ENCODE peak calls at places on chromosomes 11 and 22, in eight cellular contexts. One of them, this sample, is unnamed.

GRCh38 chr11:117179048-117179999 is 781 bp downstream of the SIDT2 start:
- DNase-seq in stimulated activated CD4-positive, alpha-beta T cell treated with anti-CD3 and anti-CD28 coated beads, Interleukin-4, amount 100 ng/mL, for 1 hour: peak; percentile 44
- DNase-seq in NCI-H774: no peak
- DNase-seq in HFF-Myc: no peak
- DNase-seq in fibroblast of the aortic adventitia: peak; percentile 65
- DNase-seq in HuH-7: no peak
- DNase-seq in ACHN: no peak
- DNase-seq in hypothalamus: no peak
- DNase-seq in this sample: no peak

GRCh38 chr22:40408718-40409612 is 38.6 kb downstream of the SGSM3 start:
- DNase-seq in stimulated activated CD4-positive, alpha-beta T cell treated with anti-CD3 and anti-CD28 coated beads, Interleukin-4, amount 100 ng/mL, for 1 hour: no peak
- DNase-seq in NCI-H774: no peak
- DNase-seq in HFF-Myc: no peak
- DNase-seq in fibroblast of the aortic adventitia: no peak
- DNase-seq in HuH-7: no peak
- DNase-seq in ACHN: no peak
- DNase-seq in hypothalamus: no peak
- DNase-seq in this sample: no peak

GRCh38 chr11:78417888-78418583 is 416 bp upstream of the GAB2 start:
- DNase-seq in stimulated activated CD4-positive, alpha-beta T cell treated with anti-CD3 and anti-CD28 coated beads, Interleukin-4, amount 100 ng/mL, for 1 hour: peak; percentile 69
- DNase-seq in NCI-H774: peak; percentile 93
- DNase-seq in HFF-Myc: no peak
- DNase-seq in fibroblast of the aortic adventitia: peak; percentile 64
- DNase-seq in HuH-7: peak; percentile 79
- DNase-seq in ACHN: peak; percentile 79
- DNase-seq in hypothalamus: peak; percentile 81
- DNase-seq in this sample: no peak

GRCh38 chr11:7415537-7415817 is 69.8 kb upstream of the OLFML1 start:
- DNase-seq in stimulated activated CD4-positive, alpha-beta T cell treated with anti-CD3 and anti-CD28 coated beads, Interleukin-4, amount 100 ng/mL, for 1 hour: no peak
- DNase-seq in NCI-H774: no peak
- DNase-seq in HFF-Myc: no peak
- DNase-seq in fibroblast of the aortic adventitia: no peak
- DNase-seq in HuH-7: no peak
- DNase-seq in ACHN: no peak
- DNase-seq in hypothalamus: no peak
- DNase-seq in this sample: no peak

GRCh38 chr11:76188873-76189272 is 17.4 kb downstream of the WNT11 start:
- DNase-seq in stimulated activated CD4-positive, alpha-beta T cell treated with anti-CD3 and anti-CD28 coated beads, Interleukin-4, amount 100 ng/mL, for 1 hour: no peak
- DNase-seq in NCI-H774: no peak
- DNase-seq in HFF-Myc: no peak
- DNase-seq in fibroblast of the aortic adventitia: no peak
- DNase-seq in HuH-7: no peak
- DNase-seq in ACHN: no peak
- DNase-seq in hypothalamus: no peak
- DNase-seq in this sample: no peak

GRCh38 chr11:115869780-115870431 is 365.7 kb upstream of the CADM1 start:
- DNase-seq in stimulated activated CD4-positive, alpha-beta T cell treated with anti-CD3 and anti-CD28 coated beads, Interleukin-4, amount 100 ng/mL, for 1 hour: no peak
- DNase-seq in NCI-H774: peak; percentile 65
- DNase-seq in HFF-Myc: no peak
- DNase-seq in fibroblast of the aortic adventitia: no peak
- DNase-seq in HuH-7: peak; percentile 35
- DNase-seq in ACHN: peak; percentile 41
- DNase-seq in hypothalamus: no peak
- DNase-seq in this sample: no peak

GRCh38 chr22:29856496-29856895 is 18.4 kb upstream of the ASCC2 start:
- DNase-seq in stimulated activated CD4-positive, alpha-beta T cell treated with anti-CD3 and anti-CD28 coated beads, Interleukin-4, amount 100 ng/mL, for 1 hour: no peak
- DNase-seq in NCI-H774: no peak
- DNase-seq in HFF-Myc: no peak
- DNase-seq in fibroblast of the aortic adventitia: no peak
- DNase-seq in HuH-7: no peak
- DNase-seq in ACHN: no peak
- DNase-seq in hypothalamus: no peak
- DNase-seq in this sample: no peak

GRCh38 chr22:42376721-42377177 is 55.5 kb downstream of the NFAM1 start:
- DNase-seq in stimulated activated CD4-positive, alpha-beta T cell treated with anti-CD3 and anti-CD28 coated beads, Interleukin-4, amount 100 ng/mL, for 1 hour: no peak
- DNase-seq in NCI-H774: no peak
- DNase-seq in HFF-Myc: peak; percentile 96
- DNase-seq in fibroblast of the aortic adventitia: peak; percentile 67
- DNase-seq in HuH-7: peak; percentile 66
- DNase-seq in ACHN: no peak
- DNase-seq in hypothalamus: no peak
- DNase-seq in this sample: no peak

GRCh38 chr11:12212181-12212820 is 101.9 kb downstream of the MICAL2 start:
- DNase-seq in stimulated activated CD4-positive, alpha-beta T cell treated with anti-CD3 and anti-CD28 coated beads, Interleukin-4, amount 100 ng/mL, for 1 hour: no peak
- DNase-seq in NCI-H774: peak; percentile 42
- DNase-seq in HFF-Myc: no peak
- DNase-seq in fibroblast of the aortic adventitia: no peak
- DNase-seq in HuH-7: no peak
- DNase-seq in ACHN: no peak
- DNase-seq in hypothalamus: no peak
- DNase-seq in this sample: no peak

GRCh38 chr11:125886997-125887372 is 483 bp upstream of the HYLS1 start:
- DNase-seq in stimulated activated CD4-positive, alpha-beta T cell treated with anti-CD3 and anti-CD28 coated beads, Interleukin-4, amount 100 ng/mL, for 1 hour: peak; percentile 36
- DNase-seq in NCI-H774: peak; percentile 78
- DNase-seq in HFF-Myc: no peak
- DNase-seq in fibroblast of the aortic adventitia: peak; percentile 51
- DNase-seq in HuH-7: no peak
- DNase-seq in ACHN: peak; percentile 56
- DNase-seq in hypothalamus: peak; percentile 52
- DNase-seq in this sample: no peak

GRCh38 chr11:65915101-65915820 is 3.6 kb downstream of the C11orf68 start:
- DNase-seq in stimulated activated CD4-positive, alpha-beta T cell treated with anti-CD3 and anti-CD28 coated beads, Interleukin-4, amount 100 ng/mL, for 1 hour: no peak
- DNase-seq in NCI-H774: no peak
- DNase-seq in HFF-Myc: no peak
- DNase-seq in fibroblast of the aortic adventitia: no peak
- DNase-seq in HuH-7: no peak
- DNase-seq in ACHN: peak; percentile 57
- DNase-seq in hypothalamus: no peak
- DNase-seq in this sample: no peak

GRCh38 chr11:21646351-21646750 is 546.5 kb upstream of the ANO5 start:
- DNase-seq in stimulated activated CD4-positive, alpha-beta T cell treated with anti-CD3 and anti-CD28 coated beads, Interleukin-4, amount 100 ng/mL, for 1 hour: no peak
- DNase-seq in NCI-H774: no peak
- DNase-seq in HFF-Myc: no peak
- DNase-seq in fibroblast of the aortic adventitia: no peak
- DNase-seq in HuH-7: no peak
- DNase-seq in ACHN: no peak
- DNase-seq in hypothalamus: no peak
- DNase-seq in this sample: no peak

GRCh38 chr11:124551189-124551588 is 7.7 kb upstream of the OR8B12 start:
- DNase-seq in stimulated activated CD4-positive, alpha-beta T cell treated with anti-CD3 and anti-CD28 coated beads, Interleukin-4, amount 100 ng/mL, for 1 hour: no peak
- DNase-seq in NCI-H774: no peak
- DNase-seq in HFF-Myc: no peak
- DNase-seq in fibroblast of the aortic adventitia: no peak
- DNase-seq in HuH-7: no peak
- DNase-seq in ACHN: no peak
- DNase-seq in hypothalamus: no peak
- DNase-seq in this sample: no peak

GRCh38 chr11:115627666-115628460 is 123.6 kb upstream of the CADM1 start:
- DNase-seq in stimulated activated CD4-positive, alpha-beta T cell treated with anti-CD3 and anti-CD28 coated beads, Interleukin-4, amount 100 ng/mL, for 1 hour: no peak
- DNase-seq in NCI-H774: no peak
- DNase-seq in HFF-Myc: no peak
- DNase-seq in fibroblast of the aortic adventitia: no peak
- DNase-seq in HuH-7: no peak
- DNase-seq in ACHN: no peak
- DNase-seq in hypothalamus: no peak
- DNase-seq in this sample: no peak

GRCh38 chr22:25729595-25729994 is 12.4 kb upstream of the MYO18B start:
- DNase-seq in stimulated activated CD4-positive, alpha-beta T cell treated with anti-CD3 and anti-CD28 coated beads, Interleukin-4, amount 100 ng/mL, for 1 hour: no peak
- DNase-seq in NCI-H774: no peak
- DNase-seq in HFF-Myc: no peak
- DNase-seq in fibroblast of the aortic adventitia: no peak
- DNase-seq in HuH-7: no peak
- DNase-seq in ACHN: no peak
- DNase-seq in hypothalamus: no peak
- DNase-seq in this sample: no peak

GRCh38 chr11:12174145-12175143 is 64.1 kb downstream of the MICAL2 start:
- DNase-seq in stimulated activated CD4-positive, alpha-beta T cell treated with anti-CD3 and anti-CD28 coated beads, Interleukin-4, amount 100 ng/mL, for 1 hour: no peak
- DNase-seq in NCI-H774: no peak
- DNase-seq in HFF-Myc: no peak
- DNase-seq in fibroblast of the aortic adventitia: peak; percentile 69
- DNase-seq in HuH-7: no peak
- DNase-seq in ACHN: no peak
- DNase-seq in hypothalamus: no peak
- DNase-seq in this sample: no peak

GRCh38 chr11:72584293-72584921 is 89.8 kb downstream of the PDE2A start:
- DNase-seq in stimulated activated CD4-positive, alpha-beta T cell treated with anti-CD3 and anti-CD28 coated beads, Interleukin-4, amount 100 ng/mL, for 1 hour: peak; percentile 63
- DNase-seq in NCI-H774: no peak
- DNase-seq in HFF-Myc: no peak
- DNase-seq in fibroblast of the aortic adventitia: peak; percentile 16
- DNase-seq in HuH-7: no peak
- DNase-seq in ACHN: no peak
- DNase-seq in hypothalamus: no peak
- DNase-seq in this sample: no peak

GRCh38 chr22:50530857-50531545 is 1.2 kb upstream of the TYMP start:
- DNase-seq in stimulated activated CD4-positive, alpha-beta T cell treated with anti-CD3 and anti-CD28 coated beads, Interleukin-4, amount 100 ng/mL, for 1 hour: peak; percentile 84
- DNase-seq in NCI-H774: peak; percentile 43
- DNase-seq in HFF-Myc: no peak
- DNase-seq in fibroblast of the aortic adventitia: peak; percentile 83
- DNase-seq in HuH-7: no peak
- DNase-seq in ACHN: peak; percentile 84
- DNase-seq in hypothalamus: no peak
- DNase-seq in this sample: no peak

GRCh38 chr11:44651535-44652130 is 75.1 kb upstream of the TSPAN18 start:
- DNase-seq in stimulated activated CD4-positive, alpha-beta T cell treated with anti-CD3 and anti-CD28 coated beads, Interleukin-4, amount 100 ng/mL, for 1 hour: no peak
- DNase-seq in NCI-H774: no peak
- DNase-seq in HFF-Myc: no peak
- DNase-seq in fibroblast of the aortic adventitia: no peak
- DNase-seq in HuH-7: no peak
- DNase-seq in ACHN: no peak
- DNase-seq in hypothalamus: no peak
- DNase-seq in this sample: no peak

GRCh38 chr11:62602141-62603071 is 741 bp upstream of the MTA2 start:
- DNase-seq in stimulated activated CD4-positive, alpha-beta T cell treated with anti-CD3 and anti-CD28 coated beads, Interleukin-4, amount 100 ng/mL, for 1 hour: peak; percentile 36
- DNase-seq in NCI-H774: peak; percentile 84
- DNase-seq in HFF-Myc: no peak
- DNase-seq in fibroblast of the aortic adventitia: peak; percentile 57
- DNase-seq in HuH-7: peak; percentile 85
- DNase-seq in ACHN: peak; percentile 38
- DNase-seq in hypothalamus: peak; percentile 67
- DNase-seq in this sample: no peak